ENCODE peak calls at places on chromosomes 16 and 17, in nine cellular contexts. W is sigmoid colon, R is mesendoderm, P is right cardiac atrium, K is GM12878, I is stomach, F is psoas muscle, C is lung, U is body of pancreas. N is an unnamed sample. For H3K27me3, the result is how much of the 10 kb centered on the place peaks cover.

GRCh38 chr17:77684803-77685580 is 273.5 kb upstream of the TNRC6C start:
- DNase-seq in U (no peak), W (peak), K (no peak), I (no peak), F (no peak), P (no peak), C (no peak), R (no peak), N (peak)

GRCh38 chr16:58399718-58400633 is 7.7 kb downstream of the GINS3 start:
- DNase-seq in R (no peak), K (no peak), I (no peak), W (no peak), F (no peak), P (no peak), C (no peak), U (no peak), N (no peak)

GRCh38 chr17:76208120-76208519 is 32.2 kb downstream of the RNF157 start:
- DNase-seq in W (no peak), C (no peak), F (no peak), K (peak), U (no peak), I (no peak), P (no peak), R (no peak), N (no peak)

GRCh38 chr17:45857977-45858708 is 13.5 kb downstream of the SPPL2C start:
- DNase-seq in U (no peak), K (no peak), I (no peak), R (peak), P (peak), F (no peak), W (no peak), C (no peak), N (peak)

GRCh38 chr16:31354394-31355291 is at the start of gene ITGAX:
- DNase-seq in I (peak), R (peak), F (peak), K (peak), C (peak), U (peak), P (peak), W (no peak), N (peak)

GRCh38 chr17:80053102-80053501 is 16.7 kb downstream of the CCDC40 start:
- DNase-seq in R (no peak), C (no peak), P (no peak), W (no peak), K (no peak), F (no peak), U (no peak), I (no peak), N (no peak)

GRCh38 chr16:19410435-19411153 is 7.1 kb upstream of the TMC5 start:
- DNase-seq in F (peak), C (peak), U (peak), I (peak), P (peak), W (no peak), K (no peak), R (peak), N (peak)

GRCh38 chr17:47687748-47688147 is 6.2 kb upstream of the TBKBP1 start:
- DNase-seq in U (no peak), C (no peak), R (peak), W (no peak), I (no peak), P (no peak), K (no peak), F (no peak), N (peak)

GRCh38 chr17:76050226-76051070 is 21.9 kb downstream of the SRP68 start:
- DNase-seq in W (no peak), I (no peak), U (no peak), P (no peak), K (no peak), F (no peak), C (no peak), R (no peak), N (no peak)

GRCh38 chr17:77534137-77534536 is 393.4 kb downstream of the SEC14L1 start:
- DNase-seq in I (no peak), W (no peak), P (no peak), C (no peak), F (peak), R (no peak), U (no peak), K (no peak), N (no peak)

GRCh38 chr17:82298538-82299421 is 18.6 kb downstream of the CD7 start:
- DNase-seq in I (no peak), R (no peak), U (no peak), K (no peak), P (peak), F (no peak), C (no peak), W (peak), N (no peak)
- H3K4me3 ChIP-seq in I (peak), R (no peak), U (no peak), K (peak), P (peak), F (peak), C (no peak), W (peak), N (no peak)

GRCh38 chr17:36793976-36794375 is 143.3 kb upstream of the LHX1 start:
- DNase-seq in C (no peak), W (no peak), K (no peak), P (no peak), I (no peak), R (no peak), F (no peak), U (no peak), N (no peak)

GRCh38 chr17:36786867-36787266 is 150.4 kb upstream of the LHX1 start:
- DNase-seq in I (no peak), W (no peak), C (no peak), K (no peak), P (no peak), R (no peak), U (no peak), F (no peak), N (no peak)

GRCh38 chr17:36791150-36791653 is 146.1 kb upstream of the LHX1 start:
- DNase-seq in W (no peak), P (no peak), K (no peak), R (no peak), U (no peak), I (no peak), F (no peak), C (no peak), N (peak)

GRCh38 chr17:36792849-36793248 is 144.4 kb upstream of the LHX1 start:
- DNase-seq in U (no peak), C (no peak), K (no peak), F (no peak), P (no peak), W (no peak), R (no peak), I (no peak), N (no peak)

DNA sequence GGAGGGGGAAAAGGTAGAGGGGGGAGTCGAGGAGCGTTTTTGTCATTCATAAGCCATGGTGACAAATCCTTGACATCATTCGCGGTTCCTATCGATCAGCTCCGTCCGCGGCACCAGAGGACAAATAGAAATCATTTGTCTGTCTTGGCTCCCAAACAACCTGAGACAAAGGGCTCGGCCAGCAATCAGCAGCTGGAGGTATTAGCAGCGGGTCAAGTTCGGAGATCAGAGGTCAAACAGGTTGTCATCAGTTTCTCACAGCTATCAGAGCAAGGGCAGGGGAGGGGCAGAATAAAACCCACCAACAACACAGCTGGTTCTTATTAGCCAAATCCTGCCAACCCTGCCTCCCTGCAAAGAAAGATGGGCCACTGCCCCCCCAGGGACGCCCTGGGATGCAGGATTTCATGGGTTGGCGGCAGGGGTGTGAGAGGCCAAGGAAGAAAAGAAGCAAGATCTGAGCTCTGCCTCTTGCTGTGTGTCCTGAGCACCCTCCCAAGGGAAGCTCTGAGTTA is 145.3 kb upstream of the LHX1 start:
- DNase-seq in P (no peak), F (no peak), R (no peak), U (no peak), W (no peak), C (no peak), I (no peak), K (no peak), N (peak)
- H3K27me3 ChIP-seq in P (under half), F (under half), R (under half), U (under half), W (under half), C (under half), I (half or more), K (under half), N (under half)

GRCh38 chr17:59839646-59840328 is 53.0 kb downstream of the TUBD1 start:
- DNase-seq in C (no peak), I (no peak), R (no peak), K (no peak), U (no peak), P (no peak), W (no peak), F (no peak), N (no peak)

GRCh38 chr17:59842901-59843652 is 49.7 kb downstream of the TUBD1 start:
- DNase-seq in C (peak), R (peak), K (peak), P (no peak), F (no peak), U (peak), W (peak), I (peak), N (no peak)

GRCh38 chr17:59838196-59838911 is 54.4 kb downstream of the TUBD1 start:
- DNase-seq in R (peak), U (peak), W (peak), I (no peak), P (no peak), F (no peak), C (peak), K (no peak), N (no peak)

GRCh38 chr17:59840329-59840907 is 52.3 kb downstream of the TUBD1 start:
- DNase-seq in U (no peak), W (no peak), C (no peak), R (peak), F (no peak), P (no peak), K (no peak), I (no peak), N (peak)

DNA sequence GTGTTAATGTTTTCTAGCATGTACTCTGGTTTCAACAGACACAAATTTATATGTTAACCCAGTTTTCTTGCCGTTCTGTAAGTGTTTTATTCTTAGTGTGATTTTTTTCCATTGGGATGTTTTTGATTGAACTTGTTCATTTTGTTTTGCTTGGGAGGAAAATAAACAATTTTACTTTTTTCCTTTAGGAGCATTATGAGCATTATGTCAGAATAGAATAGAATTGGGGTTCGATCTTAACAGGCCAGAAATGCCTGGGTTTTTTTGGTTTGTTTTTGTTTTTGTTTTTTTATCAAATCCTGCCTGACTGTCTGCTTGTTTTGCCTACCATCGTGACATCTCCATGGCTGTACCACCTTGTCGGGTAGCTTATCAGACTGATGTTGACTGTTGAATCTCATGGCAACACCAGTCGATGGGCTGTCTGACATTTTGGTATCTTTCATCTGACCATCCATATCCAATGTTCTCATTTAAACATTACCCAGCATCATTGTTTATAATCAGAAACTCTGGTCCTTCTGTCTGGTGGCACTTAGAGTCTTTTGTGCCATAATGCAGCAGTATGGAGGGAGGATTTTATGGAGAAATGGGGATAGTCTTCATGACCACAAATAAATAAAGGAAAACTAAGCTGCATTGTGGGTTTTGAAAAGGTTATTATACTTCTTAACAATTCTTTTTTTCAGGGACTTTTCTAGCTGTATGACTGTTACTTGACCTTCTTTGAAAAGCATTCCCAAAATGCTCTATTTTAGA is 51.7 kb downstream of the TUBD1 start:
- DNase-seq in F (no peak), U (no peak), R (no peak), K (no peak), P (no peak), C (no peak), W (no peak), I (no peak), N (no peak)
- H3K4me3 ChIP-seq in F (peak), U (peak), R (no peak), K (peak), P (peak), C (peak), W (peak), I (peak), N (peak)

GRCh38 chr16:154223-155030 is 2.0 kb downstream of the HBZ start:
- DNase-seq in U (peak), C (no peak), W (no peak), I (peak), K (no peak), R (peak), P (peak), F (no peak), N (peak)
- H3K27me3 ChIP-seq in U (under half), C (under half), W (under half), I (half or more), K (under half), R (under half), P (under half), F (under half), N (under half)

GRCh38 chr17:57174591-57174990 is 81.7 kb upstream of the MSI2 start:
- DNase-seq in R (no peak), K (peak), C (no peak), I (no peak), P (no peak), U (no peak), W (no peak), F (no peak), N (no peak)
- H3K4me3 ChIP-seq in R (no peak), K (peak), C (no peak), I (no peak), P (no peak), U (no peak), W (no peak), F (no peak), N (no peak)

GRCh38 chr16:88940196-88941050 is 36.6 kb downstream of the CBFA2T3 start:
- DNase-seq in K (no peak), C (no peak), P (peak), R (no peak), F (no peak), U (peak), I (no peak), W (no peak), N (peak)
- H3K27me3 ChIP-seq in K (under half), C (under half), P (under half), R (under half), F (under half), U (under half), I (half or more), W (half or more), N (under half)

DNA sequence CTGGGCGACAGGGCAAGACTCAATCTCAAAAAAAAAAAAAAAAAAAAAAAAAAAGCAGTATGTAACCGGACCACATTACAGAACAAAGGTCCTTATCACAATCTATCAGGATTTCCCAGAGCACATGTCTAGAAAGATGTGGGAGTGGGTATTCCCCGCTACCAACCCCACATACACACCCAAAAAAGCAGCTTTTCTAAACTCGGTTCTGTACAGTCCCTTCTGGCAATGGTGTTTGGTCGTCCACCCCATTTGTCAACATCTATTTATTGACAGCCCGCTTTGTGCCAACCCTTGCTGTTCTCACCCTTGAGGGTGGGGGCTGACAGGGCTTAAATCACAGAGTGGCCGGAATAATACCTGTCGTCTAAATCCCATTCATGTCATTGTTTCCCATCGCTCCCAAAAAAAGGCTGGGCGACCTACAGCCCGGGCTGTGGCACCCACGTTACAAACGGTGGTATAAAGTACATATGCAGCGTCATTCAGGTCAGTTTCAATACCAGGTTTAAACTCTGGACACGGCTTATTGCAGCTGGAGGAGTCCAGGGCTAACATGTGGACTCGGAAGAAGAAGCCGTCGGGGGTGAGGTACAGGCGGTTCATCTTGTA is 3.6 kb downstream of the C17orf58 start:
- DNase-seq in P (no peak), W (no peak), R (no peak), U (no peak), I (no peak), K (no peak), F (no peak), C (no peak), N (peak)
- H3K4me3 ChIP-seq in P (peak), W (peak), R (peak), U (peak), I (peak), K (peak), F (peak), C (peak), N (peak)